ENCODE peak calls at places on chromosome 1, in five cellular contexts. M, G, H, L and P are unnamed samples.

GRCh38 chr1:205812271-205812877 is 624 bp downstream of the SLC41A1 start:
- DNase-seq in M (peak; percentile 82), G (no peak), H (no peak), L (peak; percentile 38), P (no peak)

GRCh38 chr1:218659911-218660677 is 315.0 kb downstream of the TGFB2 start:
- DNase-seq in M (no peak), G (no peak), H (no peak), L (no peak), P (no peak)

GRCh38 chr1:202909494-202909893 is 17.5 kb downstream of the KLHL12 start:
- DNase-seq in M (no peak), G (no peak), H (no peak), L (no peak), P (no peak)

GRCh38 chr1:41612953-41613352 is 128.5 kb upstream of the EDN2 start:
- DNase-seq in M (no peak), G (no peak), H (no peak), L (no peak), P (no peak)

GRCh38 chr1:14440731-14441130 is 157.8 kb upstream of the KAZN start:
- DNase-seq in M (no peak), G (no peak), H (no peak), L (no peak), P (no peak)

GRCh38 chr1:66274634-66275033 is 259.3 kb upstream of the SGIP1 start:
- DNase-seq in M (no peak), G (no peak), H (no peak), L (no peak), P (no peak)

GRCh38 chr1:32249831-32250525 is 1.1 kb upstream of the LCK start:
- DNase-seq in M (no peak), G (peak; percentile 22), H (no peak), L (peak; percentile 57), P (peak; percentile 35)

GRCh38 chr1:94755675-94756074 is 64.5 kb upstream of the SLC44A3 start:
- DNase-seq in M (peak; percentile 72), G (no peak), H (no peak), L (no peak), P (peak; percentile 15)

GRCh38 chr1:203158967-203159665 is 16.5 kb downstream of the MYBPH start:
- DNase-seq in M (no peak), G (no peak), H (no peak), L (no peak), P (no peak)

GRCh38 chr1:169873582-169874200 is 20.0 kb downstream of the SCYL3 start:
- DNase-seq in M (no peak), G (no peak), H (no peak), L (no peak), P (no peak)

GRCh38 chr1:3350441-3351261 is 103.8 kb upstream of the ARHGEF16 start:
- DNase-seq in M (no peak), G (no peak), H (no peak), L (no peak), P (no peak)
- TF ChIP-seq CTCF in M (no peak), G (no peak), H (no peak), L (no peak), P (no peak)

GRCh38 chr1:30801826-30802198 is 44.2 kb upstream of the LAPTM5 start:
- DNase-seq in M (peak; percentile 86), G (peak; percentile 98), H (peak; percentile 85), L (peak; percentile 92), P (peak; percentile 42)

GRCh38 chr1:30804381-30804780 is 46.8 kb upstream of the LAPTM5 start:
- DNase-seq in M (no peak), G (no peak), H (no peak), L (no peak), P (no peak)

GRCh38 chr1:30805301-30806003 is 47.9 kb upstream of the LAPTM5 start:
- DNase-seq in M (no peak), G (no peak), H (no peak), L (no peak), P (no peak)

GRCh38 chr1:30804822-30805221 is 47.2 kb upstream of the LAPTM5 start:
- DNase-seq in M (no peak), G (no peak), H (no peak), L (no peak), P (no peak)

DNA sequence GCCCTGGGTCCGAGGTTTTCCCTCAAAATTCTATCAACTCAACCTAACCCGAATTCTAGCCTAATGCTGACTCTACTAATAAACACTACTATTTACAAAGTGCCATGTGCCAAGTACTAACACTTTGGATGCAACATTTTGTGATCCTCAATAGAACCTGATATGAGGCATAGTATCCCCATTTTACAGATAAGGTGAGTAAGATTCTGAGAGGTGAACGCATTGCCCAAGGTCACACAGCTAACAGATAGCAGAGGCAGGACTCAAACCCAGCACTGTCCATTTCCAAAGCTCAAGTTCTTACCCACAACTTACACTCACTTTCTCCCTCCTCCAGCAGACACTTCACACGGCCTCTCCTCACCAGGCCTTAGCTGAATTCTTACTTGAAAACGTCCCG is 46.0 kb upstream of the LAPTM5 start:
- DNase-seq in M (no peak), G (no peak), H (no peak), L (no peak), P (no peak)
- TF ChIP-seq CTCF in M (no peak), G (no peak), H (no peak), L (no peak), P (no peak)

GRCh38 chr1:212355230-212355969 is 59.3 kb downstream of the PACC1 start:
- DNase-seq in M (no peak), G (no peak), H (no peak), L (no peak), P (no peak)
- TF ChIP-seq CTCF in M (no peak), G (no peak), H (no peak), L (no peak), P (no peak)

GRCh38 chr1:222384536-222384935 is 163.4 kb downstream of the HHIPL2 start:
- DNase-seq in M (no peak), G (no peak), H (no peak), L (no peak), P (no peak)

GRCh38 chr1:222385973-222386372 is 161.9 kb downstream of the HHIPL2 start:
- DNase-seq in M (no peak), G (no peak), H (no peak), L (no peak), P (no peak)

GRCh38 chr1:222385262-222385661 is 162.6 kb downstream of the HHIPL2 start:
- DNase-seq in M (no peak), G (no peak), H (no peak), L (no peak), P (no peak)

GRCh38 chr1:222390181-222390580 is 157.7 kb downstream of the HHIPL2 start:
- DNase-seq in M (no peak), G (no peak), H (no peak), L (no peak), P (no peak)

DNA sequence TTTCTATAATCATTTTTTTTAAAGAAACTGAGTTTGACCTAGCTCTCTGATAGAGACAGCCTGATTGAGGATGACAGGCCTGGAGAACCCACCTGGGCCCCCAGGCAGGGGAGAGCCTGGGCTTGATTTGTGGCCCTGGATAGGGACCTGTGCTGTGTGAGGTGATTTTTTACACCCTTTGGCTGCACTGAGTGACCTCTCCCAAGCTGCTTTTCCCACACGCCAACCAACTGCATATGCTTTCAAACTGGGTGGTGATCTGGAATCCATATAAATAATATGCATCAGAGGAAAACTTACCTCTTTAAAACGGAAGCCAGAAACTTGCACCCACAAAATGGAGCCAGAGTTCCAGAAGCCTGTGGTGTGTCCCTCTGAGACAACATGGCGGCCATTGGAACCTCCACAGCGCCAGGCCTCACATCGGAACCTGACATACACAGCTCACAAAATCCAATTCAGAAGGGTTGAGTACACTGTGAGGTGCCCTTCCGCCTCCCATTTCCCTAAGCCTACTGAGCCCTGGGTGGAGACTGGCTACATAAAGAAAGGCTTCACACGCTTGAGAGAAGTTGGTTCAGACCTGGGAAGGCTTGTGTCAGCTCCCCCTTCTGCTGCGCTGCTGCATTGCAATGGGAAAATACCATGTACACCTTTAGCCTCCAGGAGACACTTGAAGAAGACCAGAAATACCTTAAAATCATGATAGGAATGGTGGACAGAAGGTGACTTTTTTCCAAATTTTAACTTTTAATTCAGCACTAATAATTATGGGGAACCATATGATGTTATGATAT is 160.7 kb downstream of the HHIPL2 start:
- DNase-seq in M (peak; percentile 3), G (peak; percentile 35), H (no peak), L (peak; percentile 9), P (no peak)
- TF ChIP-seq CTCF in M (peak; percentile 30), G (peak; percentile 48), H (no peak), L (no peak), P (no peak)

GRCh38 chr1:207186503-207186902 is 82.5 kb downstream of the C4BPA start:
- DNase-seq in M (no peak), G (no peak), H (no peak), L (no peak), P (no peak)

GRCh38 chr1:207181838-207182237 is 77.8 kb downstream of the C4BPA start:
- DNase-seq in M (no peak), G (no peak), H (no peak), L (no peak), P (no peak)
- TF ChIP-seq CTCF in M (no peak), G (no peak), H (no peak), L (no peak), P (peak; percentile 36)

DNA sequence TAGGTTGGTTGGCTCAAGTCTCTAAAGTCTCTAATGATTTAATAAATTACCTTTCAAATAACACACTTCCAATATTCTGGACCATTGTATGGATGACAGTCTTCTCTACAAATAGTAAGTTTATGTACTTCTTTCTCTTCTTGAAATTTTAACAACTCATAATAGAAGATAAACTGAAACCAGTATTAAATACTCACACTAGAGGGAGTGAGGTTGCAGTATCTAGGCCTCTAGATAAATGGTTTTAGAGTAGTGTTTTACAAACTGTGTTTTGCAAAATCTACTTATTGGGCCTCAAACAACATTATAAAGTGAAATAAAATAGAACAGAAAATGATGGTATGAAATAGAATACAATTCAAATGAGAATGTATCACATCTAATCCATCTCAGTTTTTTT is 479.9 kb upstream of the BRINP3 start:
- DNase-seq in M (no peak), G (no peak), H (no peak), L (no peak), P (no peak)
- TF ChIP-seq CTCF in M (no peak), G (no peak), H (no peak), L (no peak), P (no peak)

GRCh38 chr1:39295901-39296300 is 91.4 kb downstream of the MACF1 start:
- DNase-seq in M (no peak), G (no peak), H (no peak), L (no peak), P (no peak)
- TF ChIP-seq CTCF in M (no peak), G (no peak), H (no peak), L (no peak), P (no peak)

GRCh38 chr1:114093624-114094302 is 59.9 kb downstream of the SYT6 start:
- DNase-seq in M (no peak), G (no peak), H (no peak), L (no peak), P (no peak)
- TF ChIP-seq CTCF in M (no peak), G (no peak), H (no peak), L (no peak), P (no peak)

DNA sequence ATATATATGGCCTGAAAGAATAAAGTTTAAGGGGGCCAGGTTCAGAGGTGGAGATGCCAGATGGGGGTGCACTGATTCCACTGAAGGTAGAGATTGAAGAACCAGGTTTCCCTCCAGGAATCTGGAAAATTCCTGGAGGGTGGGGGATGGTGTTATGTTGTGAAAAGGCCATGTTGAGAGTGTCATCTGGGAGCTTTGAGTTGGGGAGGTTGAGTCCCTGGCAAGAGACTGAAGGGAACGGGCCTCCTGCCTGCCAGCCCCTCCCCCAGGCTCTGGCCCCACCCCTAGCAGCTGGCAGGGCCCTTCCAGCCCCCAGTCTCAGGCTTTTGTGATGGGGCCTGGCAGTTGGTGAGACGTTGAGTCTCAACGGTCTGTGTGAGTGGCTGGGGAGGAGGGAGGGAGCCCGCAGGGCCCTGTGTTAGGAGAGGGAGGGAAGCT is 4.1 kb downstream of the PTPRU start:
- DNase-seq in M (peak; percentile 49), G (peak; percentile 30), H (no peak), L (peak; percentile 36), P (no peak)
- TF ChIP-seq CTCF in M (peak; percentile 40), G (no peak), H (no peak), L (peak; percentile 33), P (no peak)